ENCODE peak calls at places on chromosomes 5 and 9, in five cellular contexts. One of them, this sample, is unnamed.

GRCh38 chr9:81499021-81499454 is 190.3 kb downstream of the TLE1 start:
- DNase-seq in neural crest cell: no peak
- DNase-seq in colonic mucosa: no peak
- DNase-seq in astrocyte: peak
- DNase-seq in body of pancreas: no peak
- DNase-seq in this sample: no peak

GRCh38 chr9:76266649-76267627 is 127.3 kb downstream of the RFK start:
- DNase-seq in body of pancreas: no peak
- DNase-seq in astrocyte: no peak
- DNase-seq in colonic mucosa: peak
- DNase-seq in neural crest cell: no peak
- DNase-seq in this sample: no peak

GRCh38 chr5:168327994-168328393 is 36.5 kb downstream of the WWC1 start:
- DNase-seq in body of pancreas: no peak
- DNase-seq in astrocyte: peak
- DNase-seq in colonic mucosa: no peak
- DNase-seq in neural crest cell: no peak
- DNase-seq in this sample: no peak

GRCh38 chr9:92140754-92141143 is 25.5 kb upstream of the SPTLC1 start:
- DNase-seq in neural crest cell: no peak
- DNase-seq in astrocyte: no peak
- DNase-seq in body of pancreas: no peak
- DNase-seq in colonic mucosa: no peak
- DNase-seq in this sample: no peak

GRCh38 chr9:110994771-110995241 is 43.5 kb downstream of the LPAR1 start:
- DNase-seq in neural crest cell: no peak
- DNase-seq in body of pancreas: no peak
- DNase-seq in astrocyte: no peak
- DNase-seq in colonic mucosa: no peak
- DNase-seq in this sample: no peak

GRCh38 chr5:55852503-55852902 is 1.3 kb downstream of the IL31RA start:
- DNase-seq in astrocyte: no peak
- DNase-seq in neural crest cell: no peak
- DNase-seq in colonic mucosa: no peak
- DNase-seq in body of pancreas: no peak
- DNase-seq in this sample: no peak

GRCh38 chr5:180437336-180437735 is 56.8 kb upstream of the CNOT6 start:
- DNase-seq in neural crest cell: no peak
- DNase-seq in astrocyte: no peak
- DNase-seq in colonic mucosa: no peak
- DNase-seq in body of pancreas: no peak
- DNase-seq in this sample: no peak

GRCh38 chr9:129133067-129133466 is 21.9 kb downstream of the PTPA start:
- DNase-seq in neural crest cell: no peak
- DNase-seq in body of pancreas: no peak
- DNase-seq in colonic mucosa: no peak
- DNase-seq in astrocyte: no peak
- DNase-seq in this sample: no peak

GRCh38 chr5:21685536-21685935 is 1167.6 kb downstream of the CDH12 start:
- DNase-seq in colonic mucosa: no peak
- DNase-seq in body of pancreas: no peak
- DNase-seq in astrocyte: peak
- DNase-seq in neural crest cell: no peak
- DNase-seq in this sample: no peak

GRCh38 chr5:83097582-83098265 is 20.4 kb downstream of the XRCC4 start:
- DNase-seq in colonic mucosa: no peak
- DNase-seq in neural crest cell: no peak
- DNase-seq in body of pancreas: no peak
- DNase-seq in astrocyte: peak
- DNase-seq in this sample: no peak

GRCh38 chr9:124834586-124834985 is 18.7 kb upstream of the WDR38 start:
- DNase-seq in body of pancreas: peak
- DNase-seq in colonic mucosa: no peak
- DNase-seq in neural crest cell: no peak
- DNase-seq in astrocyte: peak
- DNase-seq in this sample: no peak

GRCh38 chr9:135184158-135184557 is 96.7 kb downstream of the OLFM1 start:
- DNase-seq in neural crest cell: no peak
- DNase-seq in astrocyte: no peak
- DNase-seq in body of pancreas: no peak
- DNase-seq in colonic mucosa: no peak
- DNase-seq in this sample: no peak

GRCh38 chr9:21542780-21543179 is 60.7 kb upstream of the IFNE start:
- DNase-seq in astrocyte: no peak
- DNase-seq in colonic mucosa: no peak
- DNase-seq in body of pancreas: no peak
- DNase-seq in neural crest cell: no peak
- DNase-seq in this sample: no peak

GRCh38 chr5:141866111-141866510 is 12.1 kb downstream of the PCDH1 start:
- DNase-seq in colonic mucosa: peak
- DNase-seq in body of pancreas: peak
- DNase-seq in neural crest cell: no peak
- DNase-seq in astrocyte: no peak
- DNase-seq in this sample: no peak

GRCh38 chr9:112081918-112082729 is 93.0 kb downstream of the SUSD1 start:
- DNase-seq in body of pancreas: no peak
- DNase-seq in neural crest cell: no peak
- DNase-seq in colonic mucosa: no peak
- DNase-seq in astrocyte: no peak
- DNase-seq in this sample: no peak

GRCh38 chr5:91235194-91235793 is 147.8 kb downstream of the ARRDC3 start:
- DNase-seq in body of pancreas: no peak
- DNase-seq in colonic mucosa: no peak
- DNase-seq in neural crest cell: no peak
- DNase-seq in astrocyte: no peak
- DNase-seq in this sample: no peak

GRCh38 chr9:35561468-35562261 is 43.4 kb upstream of the TESK1 start:
- DNase-seq in neural crest cell: no peak
- DNase-seq in astrocyte: no peak
- DNase-seq in body of pancreas: no peak
- DNase-seq in colonic mucosa: no peak
- DNase-seq in this sample: no peak

GRCh38 chr5:16866795-16867584 is 69.1 kb downstream of the MYO10 start:
- DNase-seq in body of pancreas: peak
- DNase-seq in colonic mucosa: no peak
- DNase-seq in astrocyte: peak
- DNase-seq in neural crest cell: no peak
- DNase-seq in this sample: no peak

GRCh38 chr5:156402387-156402921 is 75.5 kb downstream of the SGCD start:
- DNase-seq in neural crest cell: no peak
- DNase-seq in body of pancreas: no peak
- DNase-seq in colonic mucosa: no peak
- DNase-seq in astrocyte: peak
- DNase-seq in this sample: no peak

GRCh38 chr9:84375954-84376353 is 35.4 kb upstream of the SLC28A3 start:
- DNase-seq in colonic mucosa: no peak
- DNase-seq in body of pancreas: no peak
- DNase-seq in astrocyte: no peak
- DNase-seq in neural crest cell: no peak
- DNase-seq in this sample: no peak

GRCh38 chr9:101635020-101635419 is 40.3 kb upstream of the PPP3R2 start:
- DNase-seq in neural crest cell: no peak
- DNase-seq in body of pancreas: no peak
- DNase-seq in astrocyte: no peak
- DNase-seq in colonic mucosa: no peak
- DNase-seq in this sample: no peak

GRCh38 chr5:142215915-142216681 is 107.5 kb downstream of the NDFIP1 start:
- DNase-seq in colonic mucosa: peak
- DNase-seq in astrocyte: peak
- DNase-seq in body of pancreas: peak
- DNase-seq in neural crest cell: no peak
- DNase-seq in this sample: no peak

GRCh38 chr5:61596265-61596664 is 264.2 kb downstream of the ZSWIM6 start:
- DNase-seq in neural crest cell: no peak
- DNase-seq in body of pancreas: peak
- DNase-seq in astrocyte: no peak
- DNase-seq in colonic mucosa: no peak
- DNase-seq in this sample: no peak

GRCh38 chr5:135105105-135105484 is 71.1 kb upstream of the PITX1 start:
- DNase-seq in body of pancreas: no peak
- DNase-seq in neural crest cell: no peak
- DNase-seq in astrocyte: no peak
- DNase-seq in colonic mucosa: no peak
- DNase-seq in this sample: no peak

DNA sequence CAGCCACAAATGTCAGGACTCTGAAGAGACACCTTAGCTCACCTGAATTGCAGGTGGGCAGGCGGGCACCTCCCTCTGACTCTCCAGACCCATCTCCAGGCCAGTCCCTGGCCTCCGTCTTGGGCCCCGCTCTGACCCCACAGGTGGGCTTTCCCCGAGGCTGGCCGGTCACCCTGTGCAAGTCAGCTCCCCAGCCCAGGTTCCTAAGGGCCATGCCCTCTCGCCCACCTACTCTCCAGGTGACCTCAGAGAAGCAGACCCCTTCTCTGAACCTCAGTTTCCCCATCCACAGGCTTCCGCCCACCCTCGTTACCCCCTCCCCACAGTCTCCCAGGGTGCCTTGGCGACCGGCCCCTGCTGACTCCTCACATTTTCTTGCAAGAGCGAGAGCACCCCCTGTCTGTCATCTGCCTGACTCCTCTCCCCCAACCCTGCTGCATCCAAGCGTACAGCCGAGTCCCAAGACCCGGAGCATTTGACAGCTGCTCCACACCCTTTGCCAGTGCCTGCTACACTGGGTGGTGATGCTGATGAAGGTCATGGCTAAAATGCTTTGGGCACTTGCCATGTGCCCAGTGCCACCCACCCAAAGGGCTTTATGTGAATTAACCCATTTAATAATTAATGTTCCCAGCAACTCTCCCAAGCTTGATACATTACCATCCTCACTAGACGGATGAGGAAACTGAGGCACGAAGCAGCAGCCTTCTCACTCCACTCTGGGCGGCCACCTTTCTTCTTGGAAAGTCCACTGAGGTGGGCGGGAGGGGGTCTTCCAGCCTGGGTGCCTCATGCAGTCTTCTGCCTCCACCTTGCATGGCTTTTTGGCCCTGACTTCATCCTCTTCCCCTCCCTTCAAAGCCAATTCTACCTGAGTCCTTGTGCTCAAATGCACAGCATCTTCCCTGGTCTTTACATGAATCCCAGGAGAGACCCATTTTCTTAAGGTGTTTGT is 51.1 kb upstream of the ORM1 start:
- DNase-seq in astrocyte: peak
- DNase-seq in neural crest cell: peak
- DNase-seq in body of pancreas: peak
- DNase-seq in colonic mucosa: no peak
- DNase-seq in this sample: no peak
- TF ChIP-seq CTCF in astrocyte: peak
- TF ChIP-seq CTCF in neural crest cell: peak
- TF ChIP-seq CTCF in body of pancreas: peak
- TF ChIP-seq CTCF in colonic mucosa: no peak
- TF ChIP-seq CTCF in this sample: peak

DNA sequence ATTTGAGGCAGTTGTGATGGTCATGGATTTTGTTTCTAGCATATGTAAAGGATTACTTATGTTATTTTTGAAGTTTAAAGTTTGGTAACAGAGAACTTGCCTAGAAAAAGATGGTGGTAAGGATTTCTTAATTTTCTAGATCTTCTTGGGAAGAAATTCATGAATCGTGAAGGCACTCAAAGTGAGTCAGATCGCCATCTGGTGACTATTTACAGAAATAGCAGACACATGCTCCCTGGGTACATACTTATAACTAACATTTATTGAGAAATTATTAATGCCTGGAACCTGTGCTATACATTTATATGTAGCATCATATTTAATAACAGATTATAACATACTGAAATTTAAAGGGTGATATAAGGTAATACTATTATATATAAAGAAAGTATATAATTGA is 299.7 kb downstream of the IZUMO3 start:
- DNase-seq in astrocyte: no peak
- DNase-seq in body of pancreas: no peak
- DNase-seq in colonic mucosa: no peak
- DNase-seq in neural crest cell: no peak
- DNase-seq in this sample: no peak
- TF ChIP-seq CTCF in astrocyte: peak
- TF ChIP-seq CTCF in body of pancreas: no peak
- TF ChIP-seq CTCF in colonic mucosa: no peak
- TF ChIP-seq CTCF in neural crest cell: peak
- TF ChIP-seq CTCF in this sample: peak

GRCh38 chr5:144504929-144505578 is 334.4 kb downstream of the KCTD16 start:
- DNase-seq in astrocyte: no peak
- DNase-seq in body of pancreas: no peak
- DNase-seq in colonic mucosa: no peak
- DNase-seq in neural crest cell: no peak
- DNase-seq in this sample: no peak

GRCh38 chr5:144511581-144512072 is 341.0 kb downstream of the KCTD16 start:
- DNase-seq in colonic mucosa: no peak
- DNase-seq in neural crest cell: no peak
- DNase-seq in astrocyte: no peak
- DNase-seq in body of pancreas: no peak
- DNase-seq in this sample: no peak

DNA sequence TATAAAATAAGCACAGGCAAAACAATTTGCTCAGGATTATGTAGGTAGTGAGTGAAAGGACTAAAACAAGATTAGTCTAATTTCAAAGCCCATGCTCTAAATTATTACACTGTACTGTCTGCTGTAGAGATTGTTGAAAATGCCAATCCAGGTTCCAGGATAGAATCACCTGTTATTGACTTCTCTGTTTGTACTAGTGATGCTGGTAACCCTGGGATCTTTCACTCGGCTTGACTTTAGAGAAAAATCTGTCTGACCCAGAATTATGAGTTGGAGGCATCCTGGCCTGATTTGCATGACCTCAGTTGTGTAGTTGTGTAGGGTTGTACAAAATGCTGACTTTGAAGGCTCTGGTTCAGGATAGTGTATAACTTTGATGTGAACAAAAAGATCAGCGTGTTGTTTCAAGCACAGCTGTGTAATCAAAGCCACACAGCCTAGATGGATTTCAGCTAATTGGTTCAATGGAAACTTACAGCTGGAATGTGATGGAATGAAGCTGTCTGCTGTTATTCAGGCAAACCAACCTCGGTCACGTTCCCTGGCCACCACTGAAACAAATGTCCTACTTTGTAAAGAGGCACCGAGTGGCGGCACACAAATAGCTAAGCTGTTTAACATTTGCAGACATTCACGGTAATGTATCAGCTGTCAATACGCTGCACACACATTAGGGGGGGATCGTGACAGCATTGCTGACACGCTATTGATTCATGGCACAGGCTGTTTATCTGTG is 340.3 kb downstream of the KCTD16 start:
- DNase-seq in neural crest cell: no peak
- DNase-seq in body of pancreas: peak
- DNase-seq in colonic mucosa: no peak
- DNase-seq in astrocyte: no peak
- DNase-seq in this sample: no peak
- TF ChIP-seq CTCF in neural crest cell: no peak
- TF ChIP-seq CTCF in body of pancreas: no peak
- TF ChIP-seq CTCF in colonic mucosa: no peak
- TF ChIP-seq CTCF in astrocyte: no peak
- TF ChIP-seq CTCF in this sample: no peak

DNA sequence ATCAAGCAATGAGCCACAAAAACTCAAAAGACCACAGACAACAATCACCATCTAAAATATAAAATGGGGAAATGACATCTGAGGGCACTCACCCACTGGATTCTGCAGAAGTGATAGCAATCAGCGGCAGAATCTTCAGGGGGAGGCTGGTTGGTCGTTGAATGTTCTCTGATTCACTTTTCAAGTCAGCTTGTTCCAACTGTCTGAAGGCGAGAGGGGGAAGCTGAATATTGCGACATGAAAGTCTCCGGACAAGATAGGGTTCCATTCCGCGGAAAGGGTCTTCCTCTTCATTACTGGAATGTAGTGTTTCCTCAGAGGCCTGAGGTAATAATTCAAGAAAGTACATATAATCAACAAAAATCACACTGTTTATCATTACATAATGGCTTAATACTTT is 94.9 kb upstream of the PDE4D start:
- DNase-seq in neural crest cell: no peak
- DNase-seq in body of pancreas: no peak
- DNase-seq in astrocyte: no peak
- DNase-seq in colonic mucosa: no peak
- DNase-seq in this sample: no peak
- TF ChIP-seq CTCF in neural crest cell: no peak
- TF ChIP-seq CTCF in body of pancreas: no peak
- TF ChIP-seq CTCF in astrocyte: no peak
- TF ChIP-seq CTCF in colonic mucosa: no peak
- TF ChIP-seq CTCF in this sample: no peak